ENCODE peak calls at places on chromosomes 4 and X, in seven cellular contexts. H is breast epithelium; T is fibroblast of pulmonary artery; D is CD4-positive, alpha-beta T cell; G is AG09319; P is Panc1; V is HCT116. S is an unnamed sample.

GRCh38 chr4:155908187-155909139 is 5.0 kb downstream of the TDO2 start:
- DNase-seq in D (no peak), G (no peak), H (no peak), T (no peak), P (no peak), V (no peak), S (no peak)

GRCh38 chr4:23889814-23890269 is at the start of gene PPARGC1A:
- DNase-seq in D (no peak), H (peak), P (no peak), G (no peak), V (no peak), T (peak), S (no peak)

GRCh38 chr4:145482209-145483021 is 762 bp downstream of the SMAD1 start:
- DNase-seq in G (peak), V (peak), P (no peak), T (peak), H (peak), D (no peak), S (peak)

GRCh38 chr4:137394000-137394399 is 138.3 kb downstream of the PCDH18 start:
- DNase-seq in D (no peak), T (peak), G (no peak), V (no peak), H (no peak), P (no peak), S (no peak)

GRCh38 chr4:55939437-55939836 is 9.3 kb upstream of the CEP135 start:
- DNase-seq in H (no peak), V (no peak), T (no peak), D (no peak), G (no peak), P (no peak), S (no peak)

GRCh38 chr4:7722716-7723115 is 216.9 kb downstream of the AFAP1 start:
- DNase-seq in D (no peak), P (no peak), V (no peak), G (no peak), T (no peak), H (no peak), S (no peak)

GRCh38 chr4:115850799-115851509 is 737.5 kb upstream of the NDST4 start:
- DNase-seq in T (no peak), V (no peak), D (no peak), G (no peak), H (no peak), P (no peak), S (no peak)

GRCh38 chr4:100017627-100018310 is 67.7 kb upstream of the H2AZ1 start:
- DNase-seq in H (no peak), V (no peak), D (no peak), T (no peak), G (no peak), P (no peak), S (no peak)

GRCh38 chr4:154507170-154507569 is 15.6 kb upstream of the DCHS2 start:
- DNase-seq in V (no peak), T (no peak), H (no peak), G (no peak), D (no peak), P (no peak), S (no peak)

GRCh38 chrX:42220083-42220482 is 296.7 kb upstream of the CASK start:
- DNase-seq in D (no peak), G (no peak), T (no peak), P (no peak), H (no peak), V (no peak), S (no peak)

GRCh38 chr4:140757220-140757607 is 1.0 kb upstream of the TBC1D9 start:
- DNase-seq in T (no peak), P (no peak), V (no peak), D (no peak), H (no peak), G (no peak), S (no peak)
- TF ChIP-seq CTCF in T (no peak), P (no peak), V (no peak), D (no peak), H (no peak), G (no peak), S (peak)

DNA sequence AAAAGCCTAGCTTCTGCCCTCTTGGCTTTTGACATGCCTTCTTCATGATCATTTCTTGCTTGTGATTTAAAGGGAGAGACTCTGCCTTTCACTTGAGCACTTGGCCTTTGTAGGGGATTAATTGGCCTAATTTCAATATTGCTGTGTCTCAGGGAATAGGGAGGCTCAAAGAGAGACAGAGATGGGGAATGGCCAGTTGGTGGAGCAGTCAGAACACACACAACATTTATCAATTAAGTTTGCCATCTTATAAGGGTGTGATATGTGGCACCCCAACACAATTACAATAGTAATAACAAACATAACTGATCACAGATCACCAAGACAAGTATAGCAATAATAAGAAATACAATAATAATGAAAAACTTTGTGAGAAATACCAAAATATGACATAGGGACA is 122.5 kb upstream of the VCX start:
- DNase-seq in P (no peak), V (no peak), H (no peak), D (no peak), T (no peak), G (no peak), S (no peak)
- TF ChIP-seq CTCF in P (no peak), V (no peak), H (no peak), D (no peak), T (no peak), G (no peak), S (no peak)

DNA sequence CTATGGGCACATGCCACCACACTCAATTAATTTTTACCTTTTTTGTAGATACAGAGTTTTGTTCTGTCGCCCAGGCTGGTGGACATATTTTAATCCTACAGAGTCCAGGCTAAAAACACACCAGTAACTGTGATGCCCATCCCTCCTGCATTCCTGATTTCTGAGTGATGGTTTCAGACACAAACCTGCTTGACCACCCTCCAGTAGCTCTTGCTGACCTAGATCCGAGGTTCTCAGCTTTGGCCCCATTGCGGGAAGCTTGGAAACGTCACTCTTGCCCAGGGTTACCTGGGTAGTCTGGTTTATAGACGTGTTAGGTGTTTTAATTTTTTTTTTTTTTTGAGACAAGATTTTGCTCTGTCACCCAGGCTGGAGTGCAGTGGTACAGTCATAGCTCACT is 7.5 kb downstream of the CD99 start:
- DNase-seq in V (no peak), G (no peak), T (no peak), D (no peak), P (no peak), H (no peak), S (no peak)
- TF ChIP-seq CTCF in V (no peak), G (no peak), T (no peak), D (no peak), P (no peak), H (no peak), S (no peak)

GRCh38 chrX:149129767-149130166 is 375.3 kb downstream of the IDS start:
- DNase-seq in H (no peak), V (no peak), T (peak), G (no peak), P (no peak), D (no peak), S (no peak)
- TF ChIP-seq CTCF in H (no peak), V (no peak), T (no peak), G (no peak), P (no peak), D (no peak), S (no peak)

GRCh38 chr4:133592106-133592505 is 443.0 kb downstream of the PCDH10 start:
- DNase-seq in T (no peak), D (no peak), H (no peak), V (no peak), G (no peak), P (no peak), S (no peak)

GRCh38 chr4:133584714-133585113 is 435.6 kb downstream of the PCDH10 start:
- DNase-seq in P (no peak), T (no peak), H (no peak), V (no peak), D (no peak), G (no peak), S (no peak)

GRCh38 chr4:133592591-133592990 is 443.5 kb downstream of the PCDH10 start:
- DNase-seq in G (no peak), V (no peak), P (no peak), H (no peak), D (no peak), T (no peak), S (no peak)

GRCh38 chr4:133585323-133585722 is 436.2 kb downstream of the PCDH10 start:
- DNase-seq in P (no peak), H (no peak), G (no peak), D (no peak), V (no peak), T (no peak), S (no peak)

DNA sequence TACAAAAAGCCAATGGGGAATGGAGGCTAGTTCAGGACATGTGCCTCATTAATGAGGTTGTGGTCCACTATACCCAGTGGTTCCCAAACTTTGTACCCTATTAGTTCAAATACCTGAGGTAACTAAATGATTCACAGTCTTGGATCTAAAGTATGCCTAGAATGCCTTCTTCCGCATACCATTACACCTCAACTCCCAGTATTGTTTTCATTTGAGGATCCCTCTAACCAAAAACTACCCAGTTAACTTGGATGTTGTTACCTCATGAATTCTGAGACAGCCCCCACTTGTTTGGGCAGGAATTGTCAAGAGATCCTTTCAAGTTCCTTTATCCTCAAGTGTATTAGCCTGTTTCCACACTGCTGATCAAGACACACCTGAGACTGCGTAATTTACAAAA is 439.2 kb downstream of the PCDH10 start:
- DNase-seq in D (no peak), G (no peak), P (no peak), T (no peak), H (no peak), V (no peak), S (no peak)
- TF ChIP-seq CTCF in D (no peak), G (no peak), P (no peak), T (no peak), H (no peak), V (no peak), S (no peak)

GRCh38 chrX:51804741-51805140 is 61.5 kb downstream of the GSPT2 start:
- DNase-seq in P (no peak), D (no peak), G (no peak), T (no peak), H (no peak), V (no peak), S (no peak)
- TF ChIP-seq CTCF in P (peak), D (no peak), G (no peak), T (no peak), H (no peak), V (no peak), S (peak)

GRCh38 chr4:147110968-147111367 is 165.3 kb upstream of the TTC29 start:
- DNase-seq in T (peak), D (no peak), V (no peak), P (no peak), H (no peak), G (no peak), S (no peak)
- TF ChIP-seq CTCF in T (peak), D (no peak), V (peak), P (no peak), H (no peak), G (peak), S (no peak)

GRCh38 chr4:72875138-72875537 is 194.4 kb downstream of the COX18 start:
- DNase-seq in H (no peak), T (no peak), D (no peak), G (no peak), P (no peak), V (no peak), S (no peak)

GRCh38 chr4:72876946-72877345 is 192.6 kb downstream of the COX18 start:
- DNase-seq in T (no peak), H (no peak), V (no peak), D (no peak), G (no peak), P (no peak), S (no peak)

GRCh38 chr4:72875545-72875944 is 194.0 kb downstream of the COX18 start:
- DNase-seq in G (no peak), V (no peak), T (no peak), H (no peak), D (no peak), P (no peak), S (no peak)
- TF ChIP-seq CTCF in G (no peak), V (no peak), T (no peak), H (no peak), D (no peak), P (no peak), S (no peak)

GRCh38 chrX:129612396-129612795 is 42.4 kb downstream of the APLN start:
- DNase-seq in T (no peak), P (no peak), G (no peak), D (no peak), H (peak), V (no peak), S (no peak)

GRCh38 chrX:129613596-129613995 is 41.2 kb downstream of the APLN start:
- DNase-seq in H (no peak), T (no peak), G (no peak), P (no peak), D (no peak), V (no peak), S (no peak)

GRCh38 chrX:129606918-129607317 is 47.8 kb downstream of the APLN start:
- DNase-seq in P (peak), H (peak), G (peak), T (peak), V (peak), D (peak), S (peak)

GRCh38 chrX:129609395-129609794 is 45.4 kb downstream of the APLN start:
- DNase-seq in T (no peak), G (no peak), V (no peak), P (no peak), H (no peak), D (no peak), S (no peak)
- TF ChIP-seq CTCF in T (peak), G (no peak), V (no peak), P (no peak), H (no peak), D (no peak), S (no peak)

GRCh38 chrX:43953218-43953617 is 20.0 kb downstream of the NDP start:
- DNase-seq in V (no peak), H (no peak), P (no peak), D (no peak), T (no peak), G (no peak), S (no peak)

DNA sequence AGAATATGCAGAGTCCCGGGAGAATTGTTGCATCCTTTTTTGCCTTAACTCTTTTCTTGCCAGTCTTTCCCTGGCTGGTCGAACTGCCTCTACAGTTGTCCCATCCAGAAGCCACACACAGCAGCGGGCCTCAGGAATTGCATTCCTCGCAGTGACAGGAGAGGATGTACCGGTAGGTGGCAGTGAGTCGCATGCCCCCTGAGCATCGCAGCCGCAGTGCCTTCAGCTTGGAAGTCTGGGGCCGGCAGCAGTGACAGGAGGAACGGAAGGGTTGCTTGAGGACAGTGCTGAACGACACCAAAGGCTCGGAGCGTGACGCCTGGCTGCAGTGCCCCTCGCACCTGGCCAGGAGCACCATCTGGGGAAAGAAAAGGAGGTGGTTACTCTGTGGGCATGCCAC is 23.5 kb downstream of the NDP start:
- DNase-seq in T (no peak), H (no peak), G (no peak), D (peak), P (no peak), V (peak), S (peak)
- TF ChIP-seq CTCF in T (peak), H (peak), G (peak), D (peak), P (peak), V (peak), S (no peak)